ENCODE peak calls at places on chromosomes 5 and 9, in seven cellular contexts. A is NCI-H1105; M is stimulated activated naive B cell treated with anti-CD40 and anti-IgM and Interleukin-4, amounts not matched to agents 10 μg/mL and 1 μg/mL and 100 μg/mL, for 72 hours; C is activated CD8-positive, alpha-beta memory T cell treated with anti-CD3 and anti-CD28 coated beads for 48 hours; Z is AG08396; K is T-helper 22 cell; H is T follicular helper cell. Q is an unnamed sample.

GRCh38 chr5:126503602-126504104 is 80.4 kb downstream of the GRAMD2B start:
- DNase-seq in C (no peak), Z (no peak), A (no peak), M (no peak), K (no peak), H (no peak), Q (peak)

GRCh38 chr5:36630201-36630968 is 24.0 kb downstream of the SLC1A3 start:
- DNase-seq in H (no peak), M (no peak), A (no peak), K (no peak), Z (peak), C (no peak), Q (no peak)

GRCh38 chr5:67160985-67161384 is 35.6 kb downstream of the CD180 start:
- DNase-seq in H (peak), C (no peak), M (no peak), A (no peak), K (peak), Z (peak), Q (no peak)

GRCh38 chr5:850511-851006 is at the start of gene ZDHHC11:
- DNase-seq in K (no peak), M (no peak), A (peak), Z (no peak), C (no peak), H (no peak), Q (peak)

GRCh38 chr5:177304392-177305119 is 957 bp downstream of the PRELID1 start:
- DNase-seq in A (no peak), C (no peak), H (no peak), M (no peak), Z (no peak), K (no peak), Q (no peak)

GRCh38 chr5:11793396-11793795 is 110.8 kb downstream of the CTNND2 start:
- DNase-seq in C (no peak), M (no peak), H (no peak), K (no peak), A (no peak), Z (no peak), Q (no peak)

GRCh38 chr5:14308384-14309154 is 165.4 kb downstream of the TRIO start:
- DNase-seq in A (no peak), K (no peak), H (no peak), C (no peak), Z (no peak), M (no peak), Q (no peak)

GRCh38 chr9:1238407-1238806 is 188.2 kb downstream of the DMRT2 start:
- DNase-seq in K (no peak), M (no peak), A (no peak), C (no peak), Z (no peak), H (no peak), Q (no peak)

GRCh38 chr9:133031496-133031911 is 707 bp downstream of the GTF3C5 start:
- DNase-seq in H (no peak), K (no peak), Z (no peak), A (no peak), C (no peak), M (no peak), Q (no peak)

GRCh38 chr5:157710887-157711286 is 20.3 kb upstream of the THG1L start:
- DNase-seq in M (no peak), K (no peak), H (no peak), C (no peak), Z (peak), A (no peak), Q (no peak)

GRCh38 chr9:96686638-96687335 is 31.7 kb upstream of the PRXL2C start:
- DNase-seq in M (peak), A (no peak), H (peak), Z (peak), C (peak), K (peak), Q (peak)

GRCh38 chr5:138369249-138369648 is 16.8 kb downstream of the KDM3B start:
- DNase-seq in A (no peak), Z (no peak), K (no peak), C (no peak), H (no peak), M (no peak), Q (no peak)

GRCh38 chr5:6637590-6637989 is 4.3 kb downstream of the SRD5A1 start:
- DNase-seq in A (no peak), H (no peak), K (no peak), M (no peak), Z (no peak), C (no peak), Q (no peak)

GRCh38 chr5:54445691-54446090 is 9.8 kb upstream of the HSPB3 start:
- DNase-seq in A (no peak), H (no peak), C (no peak), M (no peak), Z (no peak), K (no peak), Q (no peak)

GRCh38 chr9:17057729-17058128 is 77.1 kb upstream of the CNTLN start:
- DNase-seq in C (no peak), Z (no peak), A (no peak), K (no peak), H (no peak), M (no peak), Q (no peak)

GRCh38 chr5:81486711-81487110 is 92.8 kb upstream of the ACOT12 start:
- DNase-seq in K (no peak), M (no peak), A (no peak), Z (no peak), C (no peak), H (no peak), Q (no peak)

GRCh38 chr5:137395011-137395755 is 103.9 kb downstream of the SPOCK1 start:
- DNase-seq in M (no peak), A (no peak), H (no peak), Z (peak), K (no peak), C (no peak), Q (peak)

GRCh38 chr5:16879191-16879590 is 56.9 kb downstream of the MYO10 start:
- DNase-seq in C (no peak), A (no peak), M (no peak), H (no peak), Z (no peak), K (no peak), Q (no peak)

GRCh38 chr9:137275937-137276756 is 1.4 kb upstream of the TOR4A start:
- DNase-seq in C (no peak), Z (no peak), K (no peak), A (no peak), H (no peak), M (no peak), Q (no peak)

GRCh38 chr5:126359884-126360283 is 63.3 kb upstream of the GRAMD2B start:
- DNase-seq in C (no peak), H (no peak), Z (no peak), M (no peak), K (no peak), A (no peak), Q (no peak)

GRCh38 chr5:154756203-154756870 is 1.2 kb downstream of the LARP1 start:
- DNase-seq in C (peak), K (peak), Z (peak), H (peak), M (peak), A (no peak), Q (no peak)

GRCh38 chr9:105357937-105358336 is 89.9 kb upstream of the FSD1L start:
- DNase-seq in C (no peak), H (no peak), M (no peak), A (no peak), K (no peak), Z (no peak), Q (no peak)

GRCh38 chr9:99966720-99967119 is 60.3 kb downstream of the STX17 start:
- DNase-seq in A (no peak), M (no peak), Z (peak), C (no peak), K (no peak), H (no peak), Q (no peak)

GRCh38 chr5:139797856-139798510 is 2.4 kb downstream of the PSD2 start:
- DNase-seq in M (no peak), A (no peak), K (no peak), C (no peak), Z (no peak), H (no peak), Q (no peak)

GRCh38 chr5:60487885-60488425 is 212.0 kb downstream of the DEPDC1B start:
- DNase-seq in A (peak), C (no peak), H (no peak), K (no peak), M (no peak), Z (no peak), Q (no peak)

GRCh38 chr5:29897916-29898315 is 1295.6 kb upstream of the CDH6 start:
- DNase-seq in Z (no peak), K (no peak), C (no peak), M (no peak), A (no peak), H (no peak), Q (no peak)

GRCh38 chr5:152072076-152072475 is 147.4 kb upstream of the GLRA1 start:
- DNase-seq in A (peak), H (no peak), Z (no peak), M (no peak), K (no peak), C (no peak), Q (no peak)

GRCh38 chr5:97297063-97297715 is 114.1 kb upstream of the RIOK2 start:
- DNase-seq in M (no peak), A (peak), C (no peak), H (no peak), K (no peak), Z (peak), Q (peak)

GRCh38 chr9:93380410-93381060 is 71.0 kb upstream of the FAM120A start:
- DNase-seq in C (no peak), A (no peak), M (no peak), H (no peak), K (no peak), Z (no peak), Q (no peak)

GRCh38 chr9:90808890-90809685 is 7.5 kb downstream of the SYK start:
- DNase-seq in C (no peak), A (no peak), M (no peak), K (no peak), Z (no peak), H (no peak), Q (peak)

GRCh38 chr9:89616411-89616810 is 11.6 kb downstream of the GADD45G start:
- DNase-seq in A (no peak), H (no peak), C (no peak), M (no peak), Z (no peak), K (no peak), Q (no peak)

GRCh38 chr9:91948423-91949292 is 1.4 kb downstream of the ROR2 start:
- DNase-seq in K (no peak), Z (peak), M (peak), A (no peak), C (no peak), H (no peak), Q (no peak)

GRCh38 chr9:2117527-2117926 is 102.4 kb downstream of the SMARCA2 start:
- DNase-seq in C (no peak), Z (no peak), M (no peak), H (no peak), K (no peak), A (no peak), Q (no peak)

GRCh38 chr9:38687389-38687842 is 32.5 kb downstream of the FAM240B start:
- DNase-seq in Z (no peak), M (no peak), C (no peak), A (no peak), K (no peak), H (no peak), Q (peak)

GRCh38 chr5:2357309-2357708 is 394.2 kb downstream of the IRX2 start:
- DNase-seq in M (no peak), H (no peak), Z (no peak), C (no peak), A (no peak), K (no peak), Q (no peak)

GRCh38 chr5:14824490-14824889 is 47.1 kb downstream of the ANKH start:
- DNase-seq in H (no peak), C (no peak), K (no peak), M (no peak), Z (no peak), A (no peak), Q (no peak)

GRCh38 chr5:97151370-97151769 is 9.0 kb upstream of the LIX1 start:
- DNase-seq in A (no peak), Z (no peak), H (no peak), C (no peak), K (no peak), M (no peak), Q (no peak)

GRCh38 chr5:78920604-78921003 is 64.5 kb downstream of the ARSB start:
- DNase-seq in Z (peak), C (no peak), H (no peak), K (no peak), M (no peak), A (no peak), Q (peak)

Q was measured in Ammon's horn.